ENCODE peak calls at places on chromosomes 12 and 14, in six cellular contexts. One of them, this sample, is unnamed.

GRCh38 chr12:58342736-58343135 is 401.4 kb downstream of the ATP23 start:
- DNase-seq in fibroblast of mammary gland: peak; percentile 56
- DNase-seq in IMR-90: no peak
- DNase-seq in skeletal muscle cell: no peak
- DNase-seq in AG04449: no peak
- DNase-seq in astrocyte of the spinal cord: no peak
- DNase-seq in this sample: no peak

GRCh38 chr14:94334837-94335236 is 11.7 kb upstream of the SERPINA6 start:
- DNase-seq in skeletal muscle cell: no peak
- DNase-seq in fibroblast of mammary gland: peak; percentile 65
- DNase-seq in AG04449: no peak
- DNase-seq in astrocyte of the spinal cord: peak; percentile 18
- DNase-seq in IMR-90: no peak
- DNase-seq in this sample: no peak

GRCh38 chr12:99386907-99387306 is 260.6 kb upstream of the GARIN6 start:
- DNase-seq in fibroblast of mammary gland: peak; percentile 51
- DNase-seq in IMR-90: peak; percentile 8
- DNase-seq in AG04449: no peak
- DNase-seq in skeletal muscle cell: no peak
- DNase-seq in astrocyte of the spinal cord: peak; percentile 47
- DNase-seq in this sample: no peak

GRCh38 chr14:88992011-88992410 is 167.6 kb downstream of the TTC8 start:
- DNase-seq in astrocyte of the spinal cord: no peak
- DNase-seq in skeletal muscle cell: no peak
- DNase-seq in AG04449: no peak
- DNase-seq in IMR-90: no peak
- DNase-seq in fibroblast of mammary gland: no peak
- DNase-seq in this sample: no peak

GRCh38 chr14:95507701-95508103 is 8.7 kb downstream of the SYNE3 start:
- DNase-seq in IMR-90: peak; percentile 75
- DNase-seq in AG04449: no peak
- DNase-seq in skeletal muscle cell: no peak
- DNase-seq in astrocyte of the spinal cord: peak; percentile 80
- DNase-seq in fibroblast of mammary gland: peak; percentile 81
- DNase-seq in this sample: no peak

GRCh38 chr14:72638021-72638420 is 255.9 kb downstream of the DPF3 start:
- DNase-seq in AG04449: peak; percentile 68
- DNase-seq in IMR-90: peak; percentile 95
- DNase-seq in astrocyte of the spinal cord: peak; percentile 61
- DNase-seq in skeletal muscle cell: peak; percentile 72
- DNase-seq in fibroblast of mammary gland: peak; percentile 94
- DNase-seq in this sample: no peak

GRCh38 chr14:30607156-30607780 is 14.9 kb upstream of the SCFD1 start:
- DNase-seq in skeletal muscle cell: no peak
- DNase-seq in IMR-90: peak; percentile 56
- DNase-seq in astrocyte of the spinal cord: peak; percentile 58
- DNase-seq in fibroblast of mammary gland: peak; percentile 32
- DNase-seq in AG04449: no peak
- DNase-seq in this sample: no peak

GRCh38 chr14:75427482-75428229 is at the start of gene JDP2:
- DNase-seq in astrocyte of the spinal cord: peak; percentile 79
- DNase-seq in skeletal muscle cell: no peak
- DNase-seq in fibroblast of mammary gland: peak; percentile 61
- DNase-seq in AG04449: no peak
- DNase-seq in IMR-90: peak; percentile 76
- DNase-seq in this sample: no peak

GRCh38 chr12:68786929-68787328 is 21.0 kb upstream of the MDM2 start:
- DNase-seq in IMR-90: no peak
- DNase-seq in AG04449: no peak
- DNase-seq in skeletal muscle cell: no peak
- DNase-seq in fibroblast of mammary gland: no peak
- DNase-seq in astrocyte of the spinal cord: peak; percentile 46
- DNase-seq in this sample: no peak

GRCh38 chr14:72049462-72049861 is 117.2 kb downstream of the RGS6 start:
- DNase-seq in skeletal muscle cell: no peak
- DNase-seq in IMR-90: no peak
- DNase-seq in astrocyte of the spinal cord: no peak
- DNase-seq in fibroblast of mammary gland: no peak
- DNase-seq in AG04449: no peak
- DNase-seq in this sample: no peak

GRCh38 chr12:2244013-2244861 is 191.4 kb downstream of the CACNA1C start:
- DNase-seq in IMR-90: peak; percentile 97
- DNase-seq in AG04449: peak; percentile 90
- DNase-seq in skeletal muscle cell: peak; percentile 96
- DNase-seq in astrocyte of the spinal cord: peak; percentile 99
- DNase-seq in fibroblast of mammary gland: peak; percentile 93
- DNase-seq in this sample: peak; percentile 88

GRCh38 chr14:47988175-47988574 is 312.8 kb upstream of the MDGA2 start:
- DNase-seq in astrocyte of the spinal cord: no peak
- DNase-seq in AG04449: no peak
- DNase-seq in IMR-90: no peak
- DNase-seq in fibroblast of mammary gland: no peak
- DNase-seq in skeletal muscle cell: no peak
- DNase-seq in this sample: no peak

GRCh38 chr12:108457734-108458361 is 57.2 kb upstream of the FICD start:
- DNase-seq in AG04449: no peak
- DNase-seq in skeletal muscle cell: no peak
- DNase-seq in astrocyte of the spinal cord: no peak
- DNase-seq in IMR-90: no peak
- DNase-seq in fibroblast of mammary gland: peak; percentile 8
- DNase-seq in this sample: no peak

DNA sequence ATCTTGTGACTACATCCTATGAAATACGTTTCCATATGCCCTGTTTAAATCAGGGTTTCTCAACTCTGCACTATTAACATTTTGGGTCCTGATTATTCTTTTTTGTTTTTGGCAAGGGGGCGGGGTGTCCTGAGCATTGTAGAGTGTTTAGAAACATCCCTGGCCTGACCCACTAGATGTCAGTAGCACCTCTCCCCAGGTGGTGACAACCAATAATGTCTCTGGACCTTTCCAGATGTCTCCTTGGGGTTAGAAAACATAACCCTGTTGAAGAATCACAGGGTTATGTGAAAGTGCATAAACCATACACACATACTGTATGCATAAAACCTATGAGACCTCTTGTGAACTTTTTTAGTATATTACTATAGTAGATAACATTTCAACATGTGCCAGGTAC is 1.4 kb downstream of the ACAD10 start:
- DNase-seq in skeletal muscle cell: no peak
- DNase-seq in astrocyte of the spinal cord: no peak
- DNase-seq in fibroblast of mammary gland: no peak
- DNase-seq in AG04449: no peak
- DNase-seq in IMR-90: no peak
- DNase-seq in this sample: no peak
- H3K4me3 ChIP-seq in skeletal muscle cell: no peak overlapping the region
- H3K4me3 ChIP-seq in astrocyte of the spinal cord: no peak overlapping the region
- H3K4me3 ChIP-seq in fibroblast of mammary gland: no peak overlapping the region
- H3K4me3 ChIP-seq in AG04449: peak overlapping the region; percentile 99
- H3K4me3 ChIP-seq in IMR-90: no peak overlapping the region
- H3K4me3 ChIP-seq in this sample: no peak overlapping the region

GRCh38 chr12:121400332-121401139 is 618 bp downstream of the RNF34 start:
- DNase-seq in skeletal muscle cell: no peak
- DNase-seq in IMR-90: peak; percentile 47
- DNase-seq in fibroblast of mammary gland: peak; percentile 50
- DNase-seq in astrocyte of the spinal cord: peak; percentile 24
- DNase-seq in AG04449: no peak
- DNase-seq in this sample: no peak

GRCh38 chr12:121404734-121405133 is 4.8 kb downstream of the RNF34 start:
- DNase-seq in fibroblast of mammary gland: no peak
- DNase-seq in skeletal muscle cell: no peak
- DNase-seq in IMR-90: no peak
- DNase-seq in AG04449: no peak
- DNase-seq in astrocyte of the spinal cord: no peak
- DNase-seq in this sample: no peak

GRCh38 chr12:121403721-121404120 is 3.8 kb downstream of the RNF34 start:
- DNase-seq in skeletal muscle cell: no peak
- DNase-seq in AG04449: no peak
- DNase-seq in IMR-90: no peak
- DNase-seq in fibroblast of mammary gland: no peak
- DNase-seq in astrocyte of the spinal cord: no peak
- DNase-seq in this sample: no peak

GRCh38 chr12:121399391-121400331 is at the start of gene RNF34:
- DNase-seq in AG04449: peak; percentile 67
- DNase-seq in skeletal muscle cell: peak; percentile 92
- DNase-seq in fibroblast of mammary gland: peak; percentile 97
- DNase-seq in astrocyte of the spinal cord: peak; percentile 99
- DNase-seq in IMR-90: peak; percentile 97
- DNase-seq in this sample: peak; percentile 89

DNA sequence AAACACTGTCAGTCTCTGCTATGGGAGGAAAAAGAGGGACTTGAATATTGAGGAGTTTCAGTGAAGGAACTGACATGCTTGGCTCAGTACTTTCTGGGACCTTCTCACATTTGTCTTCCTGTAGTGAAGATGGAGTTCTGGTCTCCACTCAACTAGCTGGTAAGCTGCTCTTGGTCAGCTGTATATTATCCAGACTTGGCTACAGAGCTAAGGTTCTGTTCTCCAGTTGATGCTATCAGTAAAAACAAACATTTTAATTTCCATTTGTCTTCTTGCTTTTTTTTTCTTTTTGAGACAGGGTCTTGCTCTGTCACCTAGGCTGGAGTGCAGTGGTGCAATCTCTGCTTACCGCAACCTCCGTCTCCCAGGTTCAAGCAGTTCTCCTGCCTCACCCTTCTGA is 5.3 kb downstream of the RNF34 start:
- DNase-seq in skeletal muscle cell: no peak
- DNase-seq in fibroblast of mammary gland: no peak
- DNase-seq in IMR-90: no peak
- DNase-seq in astrocyte of the spinal cord: no peak
- DNase-seq in AG04449: no peak
- DNase-seq in this sample: no peak
- H3K4me3 ChIP-seq in skeletal muscle cell: no peak overlapping the region
- H3K4me3 ChIP-seq in fibroblast of mammary gland: no peak overlapping the region
- H3K4me3 ChIP-seq in IMR-90: no peak overlapping the region
- H3K4me3 ChIP-seq in astrocyte of the spinal cord: no peak overlapping the region
- H3K4me3 ChIP-seq in AG04449: no peak overlapping the region
- H3K4me3 ChIP-seq in this sample: no peak overlapping the region

GRCh38 chr12:63420206-63420644 is 248.1 kb downstream of the DPY19L2 start:
- DNase-seq in skeletal muscle cell: peak; percentile 12
- DNase-seq in fibroblast of mammary gland: peak; percentile 59
- DNase-seq in IMR-90: peak; percentile 59
- DNase-seq in AG04449: peak; percentile 5
- DNase-seq in astrocyte of the spinal cord: peak; percentile 78
- DNase-seq in this sample: no peak
- H3K4me3 ChIP-seq in skeletal muscle cell: no peak overlapping the region
- H3K4me3 ChIP-seq in fibroblast of mammary gland: no peak overlapping the region
- H3K4me3 ChIP-seq in IMR-90: no peak overlapping the region
- H3K4me3 ChIP-seq in AG04449: no peak overlapping the region
- H3K4me3 ChIP-seq in astrocyte of the spinal cord: no peak overlapping the region
- H3K4me3 ChIP-seq in this sample: no peak overlapping the region

GRCh38 chr14:23364164-23364571 is 804 bp downstream of the EFS start:
- DNase-seq in fibroblast of mammary gland: no peak
- DNase-seq in AG04449: no peak
- DNase-seq in IMR-90: no peak
- DNase-seq in skeletal muscle cell: no peak
- DNase-seq in astrocyte of the spinal cord: no peak
- DNase-seq in this sample: no peak

GRCh38 chr14:23364604-23365352 is at the start of gene EFS:
- DNase-seq in fibroblast of mammary gland: no peak
- DNase-seq in IMR-90: peak; percentile 18
- DNase-seq in AG04449: no peak
- DNase-seq in skeletal muscle cell: no peak
- DNase-seq in astrocyte of the spinal cord: peak; percentile 9
- DNase-seq in this sample: no peak

GRCh38 chr14:23366163-23366921 is 1.4 kb upstream of the EFS start:
- DNase-seq in IMR-90: peak; percentile 72
- DNase-seq in skeletal muscle cell: no peak
- DNase-seq in AG04449: no peak
- DNase-seq in fibroblast of mammary gland: peak; percentile 17
- DNase-seq in astrocyte of the spinal cord: peak; percentile 49
- DNase-seq in this sample: peak; percentile 20

GRCh38 chr14:23362200-23362599 is 2.8 kb downstream of the EFS start:
- DNase-seq in astrocyte of the spinal cord: peak; percentile 14
- DNase-seq in skeletal muscle cell: no peak
- DNase-seq in fibroblast of mammary gland: peak; percentile 33
- DNase-seq in AG04449: no peak
- DNase-seq in IMR-90: peak; percentile 45
- DNase-seq in this sample: no peak

GRCh38 chr14:23365353-23366162 is 586 bp upstream of the EFS start:
- DNase-seq in skeletal muscle cell: no peak
- DNase-seq in fibroblast of mammary gland: no peak
- DNase-seq in astrocyte of the spinal cord: peak; percentile 13
- DNase-seq in AG04449: no peak
- DNase-seq in IMR-90: peak; percentile 5
- DNase-seq in this sample: no peak
- H3K4me3 ChIP-seq in skeletal muscle cell: peak overlapping the region; percentile 51
- H3K4me3 ChIP-seq in fibroblast of mammary gland: peak overlapping the region; percentile 7
- H3K4me3 ChIP-seq in astrocyte of the spinal cord: peak overlapping the region; percentile 40
- H3K4me3 ChIP-seq in AG04449: peak overlapping the region; percentile 74
- H3K4me3 ChIP-seq in IMR-90: peak overlapping the region; percentile 55
- H3K4me3 ChIP-seq in this sample: peak overlapping the region; percentile 47

GRCh38 chr14:24207104-24207543 is 1.6 kb downstream of the TSSK4 start:
- DNase-seq in IMR-90: no peak
- DNase-seq in astrocyte of the spinal cord: no peak
- DNase-seq in fibroblast of mammary gland: no peak
- DNase-seq in skeletal muscle cell: no peak
- DNase-seq in AG04449: no peak
- DNase-seq in this sample: no peak
- H3K4me3 ChIP-seq in IMR-90: no peak overlapping the region
- H3K4me3 ChIP-seq in astrocyte of the spinal cord: no peak overlapping the region
- H3K4me3 ChIP-seq in fibroblast of mammary gland: no peak overlapping the region
- H3K4me3 ChIP-seq in skeletal muscle cell: no peak overlapping the region
- H3K4me3 ChIP-seq in AG04449: no peak overlapping the region
- H3K4me3 ChIP-seq in this sample: no peak overlapping the region

GRCh38 chr12:95304673-95305198 is 87.1 kb downstream of the VEZT start:
- DNase-seq in AG04449: no peak
- DNase-seq in fibroblast of mammary gland: peak; percentile 40
- DNase-seq in astrocyte of the spinal cord: no peak
- DNase-seq in IMR-90: peak; percentile 53
- DNase-seq in skeletal muscle cell: no peak
- DNase-seq in this sample: no peak
- H3K4me3 ChIP-seq in AG04449: no peak overlapping the region
- H3K4me3 ChIP-seq in fibroblast of mammary gland: no peak overlapping the region
- H3K4me3 ChIP-seq in astrocyte of the spinal cord: no peak overlapping the region
- H3K4me3 ChIP-seq in IMR-90: no peak overlapping the region
- H3K4me3 ChIP-seq in skeletal muscle cell: no peak overlapping the region
- H3K4me3 ChIP-seq in this sample: no peak overlapping the region

GRCh38 chr14:101120636-101121398 is 217.3 kb upstream of the RTL1 start:
- DNase-seq in AG04449: no peak
- DNase-seq in skeletal muscle cell: no peak
- DNase-seq in fibroblast of mammary gland: no peak
- DNase-seq in IMR-90: no peak
- DNase-seq in astrocyte of the spinal cord: peak; percentile 25
- DNase-seq in this sample: no peak
- H3K4me3 ChIP-seq in AG04449: no peak overlapping the region
- H3K4me3 ChIP-seq in skeletal muscle cell: no peak overlapping the region
- H3K4me3 ChIP-seq in fibroblast of mammary gland: no peak overlapping the region
- H3K4me3 ChIP-seq in IMR-90: no peak overlapping the region
- H3K4me3 ChIP-seq in astrocyte of the spinal cord: no peak overlapping the region
- H3K4me3 ChIP-seq in this sample: no peak overlapping the region

This sample was measured in retinal pigment epithelial cell.